ENCODE peak calls at places on chromosomes 12 and 14, in four cellular contexts. P is H1, D is cardiac fibroblast, Q is HFF-Myc. X is an unnamed sample.

GRCh38 chr12:12983420-12984035 is 16.5 kb downstream of the HEBP1 start:
- DNase-seq in P (no peak), D (peak; percentile 78), Q (peak; percentile 44), X (no peak)

GRCh38 chr14:54253195-54253947 is 143.4 kb upstream of the CDKN3 start:
- DNase-seq in P (no peak), D (peak; percentile 91), Q (peak; percentile 62), X (no peak)

GRCh38 chr12:124730455-124730932 is 133.2 kb downstream of the SCARB1 start:
- DNase-seq in P (no peak), D (peak; percentile 55), Q (no peak), X (no peak)

GRCh38 chr14:76456200-76456599 is 80.3 kb downstream of the ESRRB start:
- DNase-seq in P (peak; percentile 81), D (peak; percentile 8), Q (peak; percentile 11), X (no peak)

GRCh38 chr14:71554323-71554722 is 377.9 kb upstream of the RGS6 start:
- DNase-seq in P (no peak), D (no peak), Q (no peak), X (no peak)

GRCh38 chr12:51678086-51678724 is 87.2 kb downstream of the SCN8A start:
- DNase-seq in P (no peak), D (peak; percentile 67), Q (no peak), X (no peak)

GRCh38 chr12:9027156-9027555 is 37.8 kb downstream of the KLRG1 start:
- DNase-seq in P (no peak), D (no peak), Q (no peak), X (no peak)

GRCh38 chr14:67319142-67319541 is 40.5 kb downstream of the ATP6V1D start:
- DNase-seq in P (no peak), D (no peak), Q (no peak), X (no peak)

GRCh38 chr12:21697829-21698630 is 40.4 kb upstream of the LDHB start:
- DNase-seq in P (no peak), D (peak; percentile 72), Q (peak; percentile 11), X (no peak)

GRCh38 chr14:102605026-102605425 is 12.6 kb downstream of the RCOR1 start:
- DNase-seq in P (no peak), D (no peak), Q (no peak), X (no peak)

GRCh38 chr12:43338848-43339526 is 213.0 kb downstream of the ADAMTS20 start:
- DNase-seq in P (no peak), D (peak; percentile 76), Q (peak; percentile 44), X (no peak)

GRCh38 chr14:76862546-76863282 is 36.5 kb downstream of the LRRC74A start:
- DNase-seq in P (no peak), D (no peak), Q (no peak), X (no peak)

GRCh38 chr14:100297320-100298300 is 8.6 kb downstream of the SLC25A29 start:
- DNase-seq in P (no peak), D (peak; percentile 52), Q (no peak), X (no peak)

GRCh38 chr12:119202121-119202527 is 23.4 kb downstream of the HSPB8 start:
- DNase-seq in P (peak; percentile 65), D (no peak), Q (no peak), X (no peak)

GRCh38 chr12:90953956-90954421 is 987 bp downstream of the CCER1 start:
- DNase-seq in P (peak; percentile 94), D (peak; percentile 34), Q (no peak), X (no peak)

GRCh38 chr12:131621701-131622421 is 89.0 kb upstream of the SFSWAP start:
- DNase-seq in P (no peak), D (no peak), Q (no peak), X (no peak)

GRCh38 chr14:106287506-106287905 is 761.1 kb downstream of the TMEM121 start:
- DNase-seq in P (no peak), D (no peak), Q (no peak), X (no peak)

GRCh38 chr12:24561882-24562760 is 386.8 kb downstream of the BCAT1 start:
- DNase-seq in P (peak; percentile 87), D (peak; percentile 69), Q (no peak), X (no peak)

GRCh38 chr12:92561543-92561899 is 141.3 kb upstream of the PLEKHG7 start:
- DNase-seq in P (no peak), D (peak; percentile 89), Q (no peak), X (no peak)

GRCh38 chr14:55773984-55774581 is 194.1 kb downstream of the KTN1 start:
- DNase-seq in P (no peak), D (no peak), Q (no peak), X (no peak)

GRCh38 chr14:80973918-80974317 is 18.5 kb downstream of the TSHR start:
- DNase-seq in P (no peak), D (no peak), Q (no peak), X (no peak)

GRCh38 chr14:68482018-68482417 is 310.8 kb downstream of the ZFP36L1 start:
- DNase-seq in P (no peak), D (no peak), Q (no peak), X (no peak)

GRCh38 chr12:116148844-116149243 is 128.6 kb downstream of the MED13L start:
- DNase-seq in P (no peak), D (no peak), Q (no peak), X (no peak)

GRCh38 chr14:61229475-61229888 is 51.7 kb downstream of the TMEM30B start:
- DNase-seq in P (no peak), D (no peak), Q (no peak), X (no peak)

GRCh38 chr12:2198088-2198501 is 145.3 kb downstream of the CACNA1C start:
- DNase-seq in P (peak; percentile 72), D (peak; percentile 56), Q (peak; percentile 54), X (no peak)

GRCh38 chr12:48865441-48866290 is at the start of gene RND1:
- DNase-seq in P (peak; percentile 94), D (peak; percentile 92), Q (peak; percentile 77), X (peak; percentile 14)

GRCh38 chr12:23949212-23950010 is at the start of gene SOX5:
- DNase-seq in P (peak; percentile 45), D (peak; percentile 73), Q (no peak), X (no peak)

GRCh38 chr14:49991491-49991890 is 98.6 kb downstream of the ARF6 start:
- DNase-seq in P (no peak), D (peak; percentile 68), Q (no peak), X (no peak)

GRCh38 chr14:100153560-100153959 is 5.9 kb downstream of the DEGS2 start:
- DNase-seq in P (no peak), D (no peak), Q (no peak), X (no peak)

GRCh38 chr14:88551094-88551870 is 3.5 kb downstream of the PTPN21 start:
- DNase-seq in P (peak; percentile 96), D (peak; percentile 91), Q (peak; percentile 65), X (no peak)

GRCh38 chr12:69341328-69341727 is 6.9 kb upstream of the LYZ start:
- DNase-seq in P (no peak), D (no peak), Q (no peak), X (no peak)

GRCh38 chr14:23252420-23253333 is 14.9 kb downstream of the RNF212B start:
- DNase-seq in P (no peak), D (no peak), Q (no peak), X (no peak)

GRCh38 chr12:7018350-7019042 is at the start of gene LPCAT3:
- DNase-seq in P (peak; percentile 98), D (peak; percentile 95), Q (peak; percentile 53), X (peak; percentile 92)
- TF ChIP-seq CTCF in P (peak; percentile 73), D (peak; percentile 77), Q (peak; percentile 81), X (peak; percentile 95)

GRCh38 chr12:11559941-11560340 is 89.5 kb upstream of the ETV6 start:
- DNase-seq in P (no peak), D (no peak), Q (no peak), X (no peak)

GRCh38 chr12:11555195-11555594 is 94.3 kb upstream of the ETV6 start:
- DNase-seq in P (no peak), D (no peak), Q (no peak), X (no peak)

GRCh38 chr12:11561416-11561815 is 88.1 kb upstream of the ETV6 start:
- DNase-seq in P (no peak), D (no peak), Q (no peak), X (no peak)

GRCh38 chr12:11553871-11554533 is 95.5 kb upstream of the ETV6 start:
- DNase-seq in P (no peak), D (peak; percentile 73), Q (peak; percentile 24), X (no peak)

GRCh38 chr12:11555743-11556625 is 93.5 kb upstream of the ETV6 start:
- DNase-seq in P (no peak), D (no peak), Q (no peak), X (no peak)
- H3K4me3 ChIP-seq in P (no peak overlapping the region), D (no peak overlapping the region), Q (no peak overlapping the region), X (peak overlapping the region; percentile 58)

GRCh38 chr12:19044430-19044829 is 85.1 kb upstream of the PLEKHA5 start:
- DNase-seq in P (no peak), D (no peak), Q (no peak), X (no peak)
- TF ChIP-seq CTCF in P (no peak), D (no peak), Q (no peak), X (no peak)

GRCh38 chr12:113136128-113136989 is 798 bp upstream of the RASAL1 start:
- DNase-seq in P (peak; percentile 71), D (no peak), Q (no peak), X (no peak)
- H3K4me3 ChIP-seq in P (peak overlapping the region; percentile 52), D (no peak overlapping the region), Q (no peak overlapping the region), X (peak overlapping the region; percentile 51)